ENCODE peak calls at places on chromosomes 5 and 9, in four cellular contexts. A is HepG2, O is H1, M is HCT116. G is an unnamed sample.

GRCh38 chr9:87842878-87843585 is 39.6 kb upstream of the SPATA31E1 start:
- DNase-seq in M (no peak), O (no peak), A (no peak), G (no peak)

GRCh38 chr9:117783828-117784227 is 79.6 kb downstream of the TLR4 start:
- DNase-seq in A (no peak), M (no peak), O (no peak), G (no peak)

GRCh38 chr9:14326264-14326826 is 12.4 kb upstream of the NFIB start:
- DNase-seq in O (no peak), M (no peak), A (no peak), G (no peak)

GRCh38 chr9:34452568-34452967 is 5.8 kb downstream of the FAM219A start:
- DNase-seq in O (no peak), M (no peak), A (no peak), G (no peak)

GRCh38 chr9:125681086-125681622 is 25.9 kb downstream of the MAPKAP1 start:
- DNase-seq in A (peak; percentile 53), O (no peak), M (no peak), G (no peak)

GRCh38 chr5:168128556-168128955 is 162.9 kb upstream of the WWC1 start:
- DNase-seq in M (no peak), O (no peak), A (no peak), G (no peak)

GRCh38 chr9:20685769-20686168 is 1.7 kb downstream of the FOCAD start:
- DNase-seq in M (no peak), O (no peak), A (no peak), G (no peak)

GRCh38 chr5:7208911-7209310 is 187.0 kb upstream of the ADCY2 start:
- DNase-seq in A (no peak), M (no peak), O (no peak), G (no peak)

GRCh38 chr5:65185468-65185867 is 296.3 kb downstream of the ADAMTS6 start:
- DNase-seq in O (no peak), M (no peak), A (no peak), G (no peak)

GRCh38 chr9:4298255-4299005 is 1.4 kb downstream of the GLIS3 start:
- DNase-seq in O (no peak), M (no peak), A (no peak), G (no peak)

GRCh38 chr9:76646249-76646648 is 118.0 kb upstream of the PCA3 start:
- DNase-seq in M (no peak), O (no peak), A (no peak), G (no peak)

GRCh38 chr5:169474226-169474625 is 109.3 kb upstream of the SPDL1 start:
- DNase-seq in M (no peak), O (no peak), A (no peak), G (no peak)

GRCh38 chr5:133384120-133384855 is 228.1 kb downstream of the FSTL4 start:
- DNase-seq in M (no peak), A (no peak), O (no peak), G (no peak)

GRCh38 chr9:99190597-99191283 is 31.0 kb downstream of the ALG2 start:
- DNase-seq in A (no peak), M (no peak), O (no peak), G (no peak)

GRCh38 chr9:124760719-124761118 is 10.4 kb downstream of the NR6A1 start:
- DNase-seq in A (no peak), O (no peak), M (no peak), G (peak; percentile 91)

GRCh38 chr5:123949043-123949804 is 437.2 kb downstream of the CSNK1G3 start:
- DNase-seq in M (no peak), O (no peak), A (no peak), G (no peak)

GRCh38 chr5:3265131-3265885 is 330.3 kb upstream of the IRX1 start:
- DNase-seq in M (no peak), A (no peak), O (no peak), G (no peak)

GRCh38 chr9:134209731-134210311 is 45.5 kb upstream of the RNU6ATAC start:
- DNase-seq in M (no peak), A (no peak), O (no peak), G (no peak)

GRCh38 chr9:21402387-21403247 is 6.3 kb upstream of the IFNA8 start:
- DNase-seq in O (no peak), M (no peak), A (no peak), G (no peak)

GRCh38 chr5:111641533-111642230 is 115.3 kb downstream of the NREP start:
- DNase-seq in O (no peak), A (no peak), M (no peak), G (no peak)

GRCh38 chr9:121240394-121241145 is 27.4 kb upstream of the GSN start:
- DNase-seq in A (no peak), M (no peak), O (no peak), G (no peak)

GRCh38 chr5:142290574-142291299 is 34.1 kb downstream of the SPRY4 start:
- DNase-seq in A (no peak), M (no peak), O (no peak), G (no peak)

GRCh38 chr5:2800035-2800434 is 48.6 kb upstream of the IRX2 start:
- DNase-seq in O (no peak), A (no peak), M (no peak), G (no peak)

GRCh38 chr9:78858266-78858665 is 561.3 kb downstream of the PSAT1 start:
- DNase-seq in A (no peak), O (no peak), M (no peak), G (no peak)

GRCh38 chr9:27377147-27377807 is 80.3 kb upstream of the EQTN start:
- DNase-seq in M (no peak), O (no peak), A (no peak), G (no peak)

GRCh38 chr5:9529513-9529912 is 16.4 kb downstream of the SEMA5A start:
- DNase-seq in M (no peak), A (no peak), O (no peak), G (no peak)

GRCh38 chr5:27318701-27319100 is 280.3 kb upstream of the CDH9 start:
- DNase-seq in M (no peak), O (no peak), A (no peak), G (no peak)

GRCh38 chr5:80229902-80230255 is 26.0 kb downstream of the SERINC5 start:
- DNase-seq in A (no peak), O (no peak), M (no peak), G (no peak)

GRCh38 chr5:86968311-86968753 is 299.4 kb upstream of the RASA1 start:
- DNase-seq in A (peak; percentile 20), O (no peak), M (peak; percentile 54), G (no peak)

GRCh38 chr5:14069021-14069420 is 74.1 kb upstream of the TRIO start:
- DNase-seq in M (no peak), O (no peak), A (no peak), G (no peak)

GRCh38 chr5:143119881-143120341 is 283.6 kb downstream of the NR3C1 start:
- DNase-seq in A (no peak), O (no peak), M (no peak), G (no peak)

GRCh38 chr5:4374866-4375265 is 765.3 kb upstream of the ADAMTS16 start:
- DNase-seq in O (no peak), M (no peak), A (no peak), G (no peak)
- TF ChIP-seq YY1 in O (no peak), M (no peak), A (no peak), G (no peak)

GRCh38 chr5:156913355-156913718 is 49.7 kb downstream of the TIMD4 start:
- DNase-seq in O (no peak), A (no peak), M (no peak), G (no peak)

GRCh38 chr5:156914371-156914737 is 48.7 kb downstream of the TIMD4 start:
- DNase-seq in A (no peak), O (no peak), M (no peak), G (no peak)

GRCh38 chr5:156907667-156908066 is 55.4 kb downstream of the TIMD4 start:
- DNase-seq in O (no peak), M (no peak), A (no peak), G (no peak)

GRCh38 chr5:156913719-156914370 is 49.2 kb downstream of the TIMD4 start:
- DNase-seq in O (peak; percentile 77), M (no peak), A (no peak), G (peak; percentile 81)

GRCh38 chr5:156912869-156913268 is 50.2 kb downstream of the TIMD4 start:
- DNase-seq in A (no peak), M (no peak), O (no peak), G (no peak)
- H3K9ac ChIP-seq in A (no peak overlapping the region), M (no peak overlapping the region), O (peak overlapping the region; percentile 53), G (no peak overlapping the region)

DNA sequence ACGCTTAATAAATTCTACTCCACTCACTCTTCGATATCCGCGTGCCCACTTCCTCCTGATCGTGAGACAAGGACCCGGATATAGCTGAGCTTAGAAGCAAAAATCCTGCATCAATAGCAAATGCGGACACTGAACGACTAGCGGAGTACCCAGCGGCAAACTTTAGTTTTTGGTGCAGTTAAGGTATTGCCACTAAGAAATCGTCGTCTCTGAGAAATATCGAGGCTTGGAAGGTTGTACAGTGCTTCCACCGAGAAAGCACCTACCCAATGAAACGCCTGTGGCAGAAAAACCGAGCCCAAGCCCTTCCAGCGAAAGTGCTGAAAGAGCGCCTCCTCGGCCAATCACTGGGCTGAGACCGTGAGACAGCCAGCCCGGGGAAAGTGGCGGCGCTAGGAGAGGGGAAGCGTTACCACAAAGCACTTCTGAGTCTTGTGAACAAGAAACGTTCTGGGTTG is 32.2 kb downstream of the ANXA2R start:
- DNase-seq in A (peak; percentile 50), M (no peak), O (no peak), G (no peak)
- TF ChIP-seq YY1 in A (no peak), M (no peak), O (no peak), G (no peak)

GRCh38 chr5:134529460-134529859 is 4.0 kb downstream of the JADE2 start:
- DNase-seq in M (no peak), O (no peak), A (no peak), G (no peak)

GRCh38 chr5:134526483-134527155 is 1.1 kb downstream of the JADE2 start:
- DNase-seq in O (no peak), A (peak; percentile 67), M (peak; percentile 84), G (peak; percentile 49)

GRCh38 chr5:134527156-134527960 is 1.9 kb downstream of the JADE2 start:
- DNase-seq in M (no peak), O (peak; percentile 91), A (peak; percentile 66), G (peak; percentile 75)

GRCh38 chr5:134525687-134526482 is 415 bp downstream of the JADE2 start:
- DNase-seq in A (peak; percentile 61), O (no peak), M (no peak), G (no peak)

GRCh38 chr5:134527961-134528424 is 2.5 kb downstream of the JADE2 start:
- DNase-seq in O (no peak), M (no peak), A (no peak), G (no peak)
- H3K9ac ChIP-seq in O (peak overlapping the region; percentile 25), M (peak overlapping the region; percentile 94), A (peak overlapping the region; percentile 83), G (peak overlapping the region; percentile 81)

DNA sequence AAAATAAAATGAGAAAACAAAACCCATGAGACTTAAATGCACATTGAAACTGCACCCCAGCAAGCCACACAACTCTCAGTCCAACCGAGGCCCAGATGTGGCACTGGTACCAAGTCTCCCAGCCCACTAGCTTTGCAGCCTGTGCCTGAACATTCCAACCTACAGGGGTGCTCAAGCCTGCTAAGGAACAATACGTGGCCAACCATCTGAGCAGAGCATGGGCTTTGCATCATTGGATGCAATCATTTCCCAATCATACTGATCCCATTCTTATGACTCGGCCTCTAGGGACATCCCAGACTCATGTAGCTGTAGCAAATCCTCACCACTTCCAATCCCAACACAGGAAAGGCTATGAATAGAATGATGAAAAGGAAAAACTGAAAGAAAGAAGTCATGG is 297.2 kb downstream of the SPOCK1 start:
- DNase-seq in A (no peak), M (no peak), O (no peak), G (no peak)
- TF ChIP-seq YY1 in A (no peak), M (no peak), O (no peak), G (no peak)

G was measured in NT2/D1.